ENCODE peak calls at places on chromosome 12, in eight cellular contexts. B is pancreas; Z is OCI-LY7; W is IMR-90; T is GM13977; S is RWPE1; R is CD4-positive, alpha-beta T cell; V is lower leg skin. J is an unnamed sample.

GRCh38 chr12:131831021-131831571 is 2.9 kb downstream of the MMP17 start:
- DNase-seq in B (no peak), Z (no peak), W (no peak), T (no peak), S (no peak), R (no peak), V (peak), J (no peak)

GRCh38 chr12:10634427-10634826 is 21.0 kb upstream of the MAGOHB start:
- DNase-seq in B (no peak), Z (no peak), W (peak), T (no peak), S (no peak), R (no peak), V (no peak), J (no peak)

GRCh38 chr12:55771736-55772135 is 28.8 kb downstream of the GDF11 start:
- DNase-seq in B (no peak), Z (no peak), W (no peak), T (no peak), S (no peak), R (no peak), V (no peak), J (no peak)

GRCh38 chr12:8048906-8049305 is 16.4 kb downstream of the FOXJ2 start:
- DNase-seq in B (no peak), Z (no peak), W (no peak), T (no peak), S (no peak), R (no peak), V (no peak), J (no peak)

GRCh38 chr12:52032431-52032796 is 18.8 kb upstream of the NR4A1 start:
- DNase-seq in B (peak), Z (no peak), W (peak), T (no peak), S (no peak), R (no peak), V (peak), J (no peak)

GRCh38 chr12:66803972-66804371 is 125.1 kb upstream of the GRIP1 start:
- DNase-seq in B (no peak), Z (no peak), W (no peak), T (no peak), S (no peak), R (no peak), V (no peak), J (no peak)

GRCh38 chr12:53564276-53564675 is 57.0 kb upstream of the NPFF start:
- DNase-seq in B (no peak), Z (no peak), W (no peak), T (no peak), S (no peak), R (no peak), V (no peak), J (no peak)

GRCh38 chr12:56632701-56633464 is 2.8 kb upstream of the BAZ2A start:
- DNase-seq in B (no peak), Z (peak), W (no peak), T (no peak), S (no peak), R (no peak), V (peak), J (no peak)

GRCh38 chr12:25433024-25433423 is 120.1 kb downstream of the LMNTD1 start:
- DNase-seq in B (no peak), Z (no peak), W (peak), T (no peak), S (no peak), R (no peak), V (no peak), J (no peak)

GRCh38 chr12:94566345-94566744 is 84.0 kb downstream of the TMCC3 start:
- DNase-seq in B (no peak), Z (peak), W (no peak), T (no peak), S (no peak), R (no peak), V (peak), J (no peak)

GRCh38 chr12:6780573-6780972 is 8.3 kb downstream of the LAG3 start:
- DNase-seq in B (no peak), Z (no peak), W (no peak), T (no peak), S (no peak), R (no peak), V (no peak), J (no peak)

GRCh38 chr12:38921025-38921677 is 15.8 kb upstream of the CPNE8 start:
- DNase-seq in B (peak), Z (peak), W (no peak), T (peak), S (peak), R (no peak), V (no peak), J (peak)

GRCh38 chr12:3061129-3061857 is 15.9 kb upstream of the TSPAN9 start:
- DNase-seq in B (no peak), Z (no peak), W (peak), T (no peak), S (no peak), R (no peak), V (no peak), J (no peak)

GRCh38 chr12:77133566-77133965 is 68.2 kb upstream of the E2F7 start:
- DNase-seq in B (peak), Z (peak), W (peak), T (no peak), S (peak), R (no peak), V (no peak), J (no peak)

GRCh38 chr12:6778571-6779550 is 6.5 kb downstream of the LAG3 start:
- DNase-seq in B (peak), Z (peak), W (peak), T (peak), S (peak), R (peak), V (peak), J (peak)

GRCh38 chr12:68240975-68241374 is 12.4 kb downstream of the IL22 start:
- DNase-seq in B (no peak), Z (peak), W (peak), T (peak), S (no peak), R (peak), V (no peak), J (no peak)

GRCh38 chr12:52404951-52405350 is 1.2 kb downstream of the KRT82 start:
- DNase-seq in B (no peak), Z (no peak), W (no peak), T (no peak), S (no peak), R (no peak), V (no peak), J (no peak)

GRCh38 chr12:126139355-126139754 is 1074.1 kb downstream of the AACS start:
- DNase-seq in B (no peak), Z (no peak), W (no peak), T (no peak), S (no peak), R (no peak), V (no peak), J (no peak)
- TF ChIP-seq CTCF in B (no peak), Z (peak), W (no peak), T (no peak), S (no peak), R (no peak), V (no peak), J (peak)

DNA sequence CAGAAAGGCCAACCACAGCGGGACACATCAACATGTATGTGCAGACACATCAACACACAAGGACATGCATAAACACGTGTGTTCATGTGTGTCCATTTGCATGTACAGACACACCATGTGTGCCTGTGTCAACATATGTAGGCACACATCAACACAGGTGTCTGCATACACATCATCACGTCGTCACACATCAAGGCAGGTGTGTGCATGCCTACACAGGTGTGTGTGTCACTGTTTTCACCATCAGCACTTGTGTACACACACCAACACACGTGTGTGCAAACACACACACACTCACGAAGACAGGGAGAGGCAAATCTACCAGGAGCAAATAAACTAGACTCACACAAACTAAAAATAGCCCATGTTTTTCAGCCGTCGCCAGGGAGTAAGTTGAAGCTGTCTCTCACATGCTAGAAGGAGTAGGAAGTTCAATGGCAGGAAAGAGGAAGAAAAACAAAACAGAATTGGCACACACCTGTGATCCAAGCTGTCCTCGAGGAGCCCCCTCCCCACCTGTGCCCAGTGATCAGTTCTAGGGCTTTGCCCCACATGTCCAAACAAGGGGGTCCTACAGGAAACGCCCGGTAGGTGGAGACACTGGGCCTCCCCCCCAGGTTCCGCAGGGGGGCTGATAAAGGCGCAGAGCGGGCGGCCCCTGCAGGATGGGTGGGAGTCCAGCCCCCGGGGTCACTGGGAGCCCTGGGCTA is 7.4 kb downstream of the SCARB1 start:
- DNase-seq in B (no peak), Z (peak), W (no peak), T (no peak), S (no peak), R (no peak), V (no peak), J (no peak)
- TF ChIP-seq CTCF in B (no peak), Z (peak), W (no peak), T (peak), S (no peak), R (no peak), V (no peak), J (no peak)

GRCh38 chr12:44000309-44000952 is 164.6 kb downstream of the TMEM117 start:
- DNase-seq in B (peak), Z (peak), W (peak), T (peak), S (peak), R (no peak), V (no peak), J (peak)
- TF ChIP-seq CTCF in B (peak), Z (peak), W (peak), T (peak), S (peak), R (peak), V (no peak), J (peak)

GRCh38 chr12:114631242-114631641 is 52.7 kb downstream of the TBX3 start:
- DNase-seq in B (no peak), Z (no peak), W (no peak), T (no peak), S (no peak), R (no peak), V (no peak), J (no peak)

GRCh38 chr12:114628199-114628598 is 55.8 kb downstream of the TBX3 start:
- DNase-seq in B (no peak), Z (no peak), W (no peak), T (no peak), S (no peak), R (no peak), V (peak), J (no peak)

GRCh38 chr12:114627393-114627792 is 56.6 kb downstream of the TBX3 start:
- DNase-seq in B (no peak), Z (no peak), W (no peak), T (no peak), S (no peak), R (no peak), V (no peak), J (no peak)

GRCh38 chr12:114623737-114624136 is 60.2 kb downstream of the TBX3 start:
- DNase-seq in B (no peak), Z (no peak), W (no peak), T (no peak), S (no peak), R (no peak), V (peak), J (no peak)

GRCh38 chr12:114625294-114625851 is 58.6 kb downstream of the TBX3 start:
- DNase-seq in B (peak), Z (peak), W (peak), T (peak), S (peak), R (peak), V (peak), J (peak)
- TF ChIP-seq CTCF in B (peak), Z (peak), W (peak), T (peak), S (peak), R (peak), V (no peak), J (peak)

J was measured in HCT116.